ENCODE peak calls at places on chromosomes 7 and 10, in six cellular contexts. One of them, this sample, is unnamed.

GRCh38 chr10:70528726-70529362 is 50.3 kb downstream of the PALD1 start:
- DNase-seq in OCI-LY7: peak
- DNase-seq in fibroblast of pulmonary artery: peak
- DNase-seq in fibroblast of lung: peak
- DNase-seq in AG04449: no peak
- DNase-seq in GM12865: peak
- DNase-seq in this sample: no peak

GRCh38 chr10:101101488-101101887 is 29.6 kb upstream of the TLX1 start:
- DNase-seq in fibroblast of lung: no peak
- DNase-seq in GM12865: no peak
- DNase-seq in fibroblast of pulmonary artery: no peak
- DNase-seq in OCI-LY7: no peak
- DNase-seq in AG04449: no peak
- DNase-seq in this sample: no peak

GRCh38 chr10:62475531-62475930 is 101.4 kb downstream of the ZNF365 start:
- DNase-seq in AG04449: no peak
- DNase-seq in fibroblast of pulmonary artery: no peak
- DNase-seq in OCI-LY7: no peak
- DNase-seq in GM12865: no peak
- DNase-seq in fibroblast of lung: no peak
- DNase-seq in this sample: no peak

GRCh38 chr7:149490083-149490482 is 7.5 kb downstream of the ZNF746 start:
- DNase-seq in AG04449: no peak
- DNase-seq in GM12865: no peak
- DNase-seq in fibroblast of pulmonary artery: no peak
- DNase-seq in fibroblast of lung: no peak
- DNase-seq in OCI-LY7: no peak
- DNase-seq in this sample: no peak

GRCh38 chr7:51706851-51707250 is 390.2 kb upstream of the COBL start:
- DNase-seq in AG04449: no peak
- DNase-seq in GM12865: no peak
- DNase-seq in OCI-LY7: no peak
- DNase-seq in fibroblast of lung: no peak
- DNase-seq in fibroblast of pulmonary artery: no peak
- DNase-seq in this sample: no peak

GRCh38 chr7:21941570-21942224 is 4.0 kb downstream of the CDCA7L start:
- DNase-seq in fibroblast of pulmonary artery: peak
- DNase-seq in GM12865: peak
- DNase-seq in AG04449: no peak
- DNase-seq in fibroblast of lung: no peak
- DNase-seq in OCI-LY7: peak
- DNase-seq in this sample: no peak

GRCh38 chr10:52961298-52961697 is 188.7 kb upstream of the MBL2 start:
- DNase-seq in AG04449: no peak
- DNase-seq in fibroblast of pulmonary artery: no peak
- DNase-seq in GM12865: peak
- DNase-seq in OCI-LY7: no peak
- DNase-seq in fibroblast of lung: peak
- DNase-seq in this sample: no peak

GRCh38 chr7:158549176-158549833 is 38.3 kb downstream of the PTPRN2 start:
- DNase-seq in OCI-LY7: no peak
- DNase-seq in fibroblast of pulmonary artery: peak
- DNase-seq in fibroblast of lung: no peak
- DNase-seq in AG04449: no peak
- DNase-seq in GM12865: no peak
- DNase-seq in this sample: no peak

GRCh38 chr10:100119726-100120125 is 38.1 kb upstream of the CPN1 start:
- DNase-seq in OCI-LY7: no peak
- DNase-seq in GM12865: no peak
- DNase-seq in fibroblast of lung: no peak
- DNase-seq in fibroblast of pulmonary artery: no peak
- DNase-seq in AG04449: no peak
- DNase-seq in this sample: no peak

GRCh38 chr10:80443531-80443974 is 10.6 kb upstream of the TSPAN14 start:
- DNase-seq in AG04449: no peak
- DNase-seq in GM12865: peak
- DNase-seq in OCI-LY7: peak
- DNase-seq in fibroblast of lung: peak
- DNase-seq in fibroblast of pulmonary artery: peak
- DNase-seq in this sample: no peak
- TF ChIP-seq CTCF in AG04449: peak
- TF ChIP-seq CTCF in GM12865: peak
- TF ChIP-seq CTCF in OCI-LY7: peak
- TF ChIP-seq CTCF in fibroblast of lung: peak
- TF ChIP-seq CTCF in fibroblast of pulmonary artery: peak
- TF ChIP-seq CTCF in this sample: peak

DNA sequence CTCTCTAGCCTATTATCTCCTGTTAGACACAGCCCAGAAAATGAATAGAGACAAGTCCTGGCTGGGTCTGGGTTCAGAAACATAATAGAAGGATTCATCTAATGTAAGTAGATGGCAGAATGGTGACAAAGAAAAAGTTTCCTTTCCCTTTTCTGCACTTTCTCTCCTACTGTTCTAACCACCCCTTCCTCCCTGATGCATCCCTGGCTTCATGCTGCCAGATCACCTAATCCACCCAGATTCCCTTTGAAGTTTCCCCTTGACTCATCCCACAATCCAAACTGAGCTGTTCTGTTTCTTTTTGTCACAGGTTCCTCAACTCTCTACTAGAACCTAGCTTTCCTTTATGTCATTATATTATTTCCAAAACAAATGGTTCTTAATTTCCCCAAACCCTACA is 1.1 kb upstream of the MACC1 start:
- DNase-seq in OCI-LY7: no peak
- DNase-seq in AG04449: no peak
- DNase-seq in fibroblast of pulmonary artery: no peak
- DNase-seq in fibroblast of lung: no peak
- DNase-seq in GM12865: no peak
- DNase-seq in this sample: no peak
- H3K4me3 ChIP-seq in OCI-LY7: peak
- H3K4me3 ChIP-seq in AG04449: no peak
- H3K4me3 ChIP-seq in fibroblast of pulmonary artery: no peak
- H3K4me3 ChIP-seq in fibroblast of lung: no peak
- H3K4me3 ChIP-seq in GM12865: peak
- H3K4me3 ChIP-seq in this sample: peak

GRCh38 chr10:112875474-112876267 is 74.4 kb upstream of the TCF7L2 start:
- DNase-seq in fibroblast of pulmonary artery: peak
- DNase-seq in fibroblast of lung: peak
- DNase-seq in AG04449: peak
- DNase-seq in GM12865: peak
- DNase-seq in OCI-LY7: no peak
- DNase-seq in this sample: no peak

GRCh38 chr10:112873541-112873940 is 76.5 kb upstream of the TCF7L2 start:
- DNase-seq in GM12865: no peak
- DNase-seq in AG04449: no peak
- DNase-seq in fibroblast of pulmonary artery: no peak
- DNase-seq in OCI-LY7: no peak
- DNase-seq in fibroblast of lung: no peak
- DNase-seq in this sample: no peak

GRCh38 chr10:112871021-112871420 is 79.0 kb upstream of the TCF7L2 start:
- DNase-seq in fibroblast of pulmonary artery: no peak
- DNase-seq in GM12865: no peak
- DNase-seq in fibroblast of lung: no peak
- DNase-seq in AG04449: no peak
- DNase-seq in OCI-LY7: no peak
- DNase-seq in this sample: no peak

GRCh38 chr10:112874982-112875381 is 75.1 kb upstream of the TCF7L2 start:
- DNase-seq in AG04449: no peak
- DNase-seq in OCI-LY7: no peak
- DNase-seq in fibroblast of pulmonary artery: no peak
- DNase-seq in fibroblast of lung: no peak
- DNase-seq in GM12865: no peak
- DNase-seq in this sample: no peak

DNA sequence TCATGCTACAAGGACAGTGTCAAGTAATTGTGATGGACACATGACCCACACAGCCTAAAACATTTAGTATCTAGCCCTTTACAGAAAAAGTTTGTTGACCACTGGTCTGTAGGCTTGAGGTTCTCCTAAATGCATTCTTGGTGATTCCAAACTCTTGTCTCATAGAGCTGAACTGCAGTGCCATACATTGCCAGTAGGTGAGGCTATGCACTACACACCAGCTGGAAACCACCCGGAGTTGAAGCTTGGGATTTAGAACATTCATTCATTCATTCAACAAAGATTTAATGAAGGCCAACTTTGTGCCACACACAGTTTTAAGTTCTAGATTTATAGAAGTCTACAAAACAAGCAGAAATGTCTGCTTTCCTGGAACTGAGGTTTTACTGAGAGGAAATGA is 77.3 kb upstream of the TCF7L2 start:
- DNase-seq in OCI-LY7: no peak
- DNase-seq in GM12865: no peak
- DNase-seq in fibroblast of lung: no peak
- DNase-seq in fibroblast of pulmonary artery: no peak
- DNase-seq in AG04449: no peak
- DNase-seq in this sample: no peak
- TF ChIP-seq CTCF in OCI-LY7: peak
- TF ChIP-seq CTCF in GM12865: peak
- TF ChIP-seq CTCF in fibroblast of lung: peak
- TF ChIP-seq CTCF in fibroblast of pulmonary artery: peak
- TF ChIP-seq CTCF in AG04449: no peak
- TF ChIP-seq CTCF in this sample: peak

DNA sequence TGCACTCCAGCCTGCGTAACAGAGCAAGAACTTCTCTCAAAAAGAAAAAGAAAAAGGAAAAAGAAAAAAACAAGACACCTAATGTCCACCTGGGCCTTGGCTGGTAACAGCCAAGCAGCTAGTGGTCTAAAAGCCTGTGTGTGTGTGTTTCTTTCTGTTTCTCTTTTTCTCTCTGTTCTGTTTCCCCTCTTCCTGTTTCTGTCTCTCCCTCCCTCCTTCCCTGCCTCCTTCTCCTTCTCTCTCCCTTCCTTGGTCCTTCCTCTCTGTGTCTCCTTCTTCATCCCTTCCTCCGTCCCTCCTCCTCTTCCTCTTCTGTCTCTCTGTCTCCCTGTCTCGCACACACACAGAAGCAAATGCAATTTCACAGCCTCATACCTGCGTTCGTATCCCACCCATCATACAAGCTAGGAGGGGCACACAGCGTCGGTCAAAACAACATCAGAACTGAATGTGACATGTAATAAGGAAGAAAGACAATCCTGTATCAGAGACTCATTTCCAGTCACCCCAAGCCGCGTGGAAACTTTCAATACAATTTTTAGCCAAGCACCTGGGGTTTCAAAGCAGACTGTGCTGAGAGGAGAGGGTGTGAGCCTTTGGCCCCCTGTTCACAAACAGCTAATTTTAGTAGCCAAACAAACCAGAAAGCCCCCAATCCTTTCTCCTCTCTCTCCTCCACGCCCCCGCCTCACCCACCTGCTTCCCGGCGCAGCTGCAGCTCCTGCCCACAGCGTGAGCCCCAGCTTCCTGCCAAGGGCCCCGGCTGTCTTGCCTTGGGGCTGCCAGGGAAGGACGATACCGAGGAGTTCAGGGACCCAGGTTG is 50.2 kb upstream of the GNA12 start:
- DNase-seq in GM12865: peak
- DNase-seq in fibroblast of lung: no peak
- DNase-seq in fibroblast of pulmonary artery: no peak
- DNase-seq in OCI-LY7: peak
- DNase-seq in AG04449: no peak
- DNase-seq in this sample: peak
- H3K4me3 ChIP-seq in GM12865: peak
- H3K4me3 ChIP-seq in fibroblast of lung: no peak
- H3K4me3 ChIP-seq in fibroblast of pulmonary artery: no peak
- H3K4me3 ChIP-seq in OCI-LY7: peak
- H3K4me3 ChIP-seq in AG04449: no peak
- H3K4me3 ChIP-seq in this sample: peak

DNA sequence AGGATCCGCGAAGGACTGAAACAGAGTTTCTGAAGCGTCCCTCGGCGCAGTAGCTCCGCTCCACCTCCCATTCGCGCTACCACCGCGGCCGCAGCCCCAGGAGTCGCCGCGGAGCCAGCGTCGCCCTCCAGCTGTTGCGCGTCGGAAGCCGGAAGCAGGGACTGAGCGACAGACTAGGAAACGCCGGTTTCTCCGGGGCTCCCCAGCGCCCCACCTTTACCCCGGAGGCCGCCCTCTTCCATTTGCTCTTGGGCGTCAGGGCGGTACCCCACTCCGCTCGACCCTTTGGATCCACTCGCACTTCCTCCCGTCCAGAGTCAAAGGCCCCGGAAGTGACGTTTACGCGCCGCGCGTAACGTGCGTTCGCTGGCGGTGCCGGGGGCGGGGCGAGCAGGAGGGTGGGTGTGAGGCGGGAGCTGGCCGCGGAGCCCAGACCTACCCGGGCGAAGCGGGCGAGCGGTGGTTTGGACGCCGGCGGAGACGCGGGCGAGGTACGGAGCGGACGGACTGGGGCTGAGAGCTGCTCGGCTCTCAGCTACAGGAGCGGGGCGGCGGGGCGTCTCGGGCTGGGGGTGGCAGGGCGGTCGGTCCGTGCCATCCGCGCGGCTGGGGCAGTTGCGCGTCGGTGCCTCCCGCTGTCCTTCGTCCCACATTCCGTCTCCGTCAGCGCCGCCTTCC is at the start of gene RABGEF1:
- DNase-seq in fibroblast of lung: peak
- DNase-seq in OCI-LY7: peak
- DNase-seq in AG04449: peak
- DNase-seq in fibroblast of pulmonary artery: peak
- DNase-seq in GM12865: peak
- DNase-seq in this sample: peak
- TF ChIP-seq CTCF in fibroblast of lung: no peak
- TF ChIP-seq CTCF in OCI-LY7: no peak
- TF ChIP-seq CTCF in AG04449: no peak
- TF ChIP-seq CTCF in fibroblast of pulmonary artery: no peak
- TF ChIP-seq CTCF in GM12865: no peak
- TF ChIP-seq CTCF in this sample: no peak

GRCh38 chr10:104328916-104329710 is 9.2 kb downstream of the ITPRIP start:
- DNase-seq in GM12865: peak
- DNase-seq in fibroblast of lung: peak
- DNase-seq in fibroblast of pulmonary artery: peak
- DNase-seq in AG04449: no peak
- DNase-seq in OCI-LY7: peak
- DNase-seq in this sample: no peak
- H3K4me3 ChIP-seq in GM12865: no peak
- H3K4me3 ChIP-seq in fibroblast of lung: peak
- H3K4me3 ChIP-seq in fibroblast of pulmonary artery: peak
- H3K4me3 ChIP-seq in AG04449: peak
- H3K4me3 ChIP-seq in OCI-LY7: no peak
- H3K4me3 ChIP-seq in this sample: no peak

GRCh38 chr10:108112218-108112617 is 947.7 kb upstream of the SORCS1 start:
- DNase-seq in OCI-LY7: no peak
- DNase-seq in GM12865: no peak
- DNase-seq in fibroblast of pulmonary artery: peak
- DNase-seq in fibroblast of lung: no peak
- DNase-seq in AG04449: no peak
- DNase-seq in this sample: no peak
- TF ChIP-seq CTCF in OCI-LY7: peak
- TF ChIP-seq CTCF in GM12865: peak
- TF ChIP-seq CTCF in fibroblast of pulmonary artery: no peak
- TF ChIP-seq CTCF in fibroblast of lung: no peak
- TF ChIP-seq CTCF in AG04449: no peak
- TF ChIP-seq CTCF in this sample: no peak

This sample was measured in GM12864.